ENCODE peak calls at places on chromosomes 7 and 10, in six cellular contexts. V is stimulated activated CD4-positive, alpha-beta T cell treated with anti-CD3 and anti-CD28 coated beads, Interleukin-15, amount 100 ng/mL, for 1 hour; X is stimulated activated naive CD4-positive, alpha-beta T cell; Z is germinal center; S is SK-MEL-5; M is T-helper 17 cell. I is an unnamed sample.

GRCh38 chr10:42924484-42924883 is 141.9 kb downstream of the BMS1 start:
- DNase-seq in Z (no peak), S (no peak), X (no peak), V (no peak), M (no peak), I (no peak)

GRCh38 chr10:71230656-71231025 is 18.3 kb downstream of the UNC5B start:
- DNase-seq in S (no peak), V (no peak), Z (no peak), X (no peak), M (no peak), I (no peak)

GRCh38 chr10:13718820-13719219 is 132.1 kb downstream of the PRPF18 start:
- DNase-seq in X (no peak), V (no peak), Z (no peak), M (no peak), S (no peak), I (no peak)

GRCh38 chr10:10758306-10758705 is 259.4 kb upstream of the CELF2 start:
- DNase-seq in V (no peak), M (no peak), S (no peak), Z (no peak), X (no peak), I (no peak)

GRCh38 chr7:44959433-44959951 is 19.3 kb downstream of the MYO1G start:
- DNase-seq in M (no peak), V (no peak), S (no peak), Z (no peak), X (no peak), I (no peak)

GRCh38 chr10:70139151-70139996 is 6.7 kb upstream of the AIFM2 start:
- DNase-seq in S (no peak), Z (no peak), M (no peak), V (no peak), X (no peak), I (no peak)

GRCh38 chr10:95350830-95351228 is 60.0 kb upstream of the PDLIM1 start:
- DNase-seq in M (no peak), Z (no peak), X (no peak), V (no peak), S (no peak), I (no peak)

GRCh38 chr10:48249763-48250351 is 24.6 kb downstream of the FRMPD2 start:
- DNase-seq in M (no peak), S (no peak), V (no peak), X (no peak), Z (no peak), I (no peak)

GRCh38 chr10:60175418-60175817 is 214.3 kb downstream of the ANK3 start:
- DNase-seq in M (no peak), Z (no peak), V (no peak), X (no peak), S (no peak), I (no peak)

I was measured in NCI-H1930.